ENCODE peak calls at places on chromosomes 4 and X, in nine cellular contexts. U is iris pigment epithelial cell; O is foreskin keratinocyte; Y is A549; Z is thoracic aorta; S is activated CD4-positive, alpha-beta T cell treated with anti-CD3 and anti-CD28 coated beads, Interleukin-2, amount 10 ng/mL, durations not matched to agents 7 days and 5 days; J is T-helper 1 cell; N is small intestine; T is CD14-positive monocyte. E is an unnamed sample.

GRCh38 chr4:147591048-147591577 is 26.1 kb upstream of the TMEM184C start:
- DNase-seq in U (peak), O (no peak), Y (no peak), Z (no peak), S (no peak), J (no peak), N (peak), T (no peak), E (no peak)

GRCh38 chr4:106898621-106899230 is 137.4 kb downstream of the DKK2 start:
- DNase-seq in U (peak), O (peak), Y (peak), Z (no peak), S (peak), J (peak), N (peak), T (no peak), E (peak)

GRCh38 chr4:184064877-184065276 is 152.8 kb downstream of the ENPP6 start:
- DNase-seq in U (no peak), O (no peak), Y (no peak), Z (no peak), S (no peak), J (no peak), N (peak), T (no peak), E (no peak)

GRCh38 chr4:168076989-168077725 is 15.2 kb upstream of the ANXA10 start:
- DNase-seq in U (peak), O (no peak), Y (peak), Z (no peak), S (peak), J (peak), N (peak), T (no peak), E (peak)

GRCh38 chrX:113384628-113385027 is 544.0 kb upstream of the AMOT start:
- DNase-seq in U (peak), O (peak), Y (no peak), Z (peak), S (no peak), J (no peak), N (no peak), T (no peak), E (peak)

GRCh38 chrX:46381630-46382029 is 163.6 kb downstream of the ZNF674 start:
- DNase-seq in U (peak), O (no peak), Y (no peak), Z (no peak), S (peak), J (peak), N (no peak), T (no peak), E (no peak)

GRCh38 chrX:119676949-119677653 is 15.9 kb downstream of the SEPTIN6 start:
- DNase-seq in U (no peak), O (no peak), Y (no peak), Z (no peak), S (no peak), J (no peak), N (no peak), T (no peak), E (no peak)

GRCh38 chr4:24551492-24552330 is 32.6 kb downstream of the DHX15 start:
- DNase-seq in U (peak), O (no peak), Y (no peak), Z (no peak), S (no peak), J (no peak), N (no peak), T (no peak), E (no peak)

GRCh38 chrX:23981222-23981621 is 45.8 kb downstream of the KLHL15 start:
- DNase-seq in U (no peak), O (no peak), Y (no peak), Z (no peak), S (no peak), J (no peak), N (no peak), T (no peak), E (no peak)

GRCh38 chr4:85370400-85371032 is 104.4 kb upstream of the ARHGAP24 start:
- DNase-seq in U (peak), O (peak), Y (no peak), Z (no peak), S (peak), J (peak), N (peak), T (no peak), E (peak)

GRCh38 chrX:7132335-7133035 is 15.0 kb upstream of the STS start:
- DNase-seq in U (peak), O (peak), Y (peak), Z (no peak), S (peak), J (peak), N (peak), T (no peak), E (peak)

GRCh38 chrX:16712116-16712824 is at the start of gene CTPS2:
- DNase-seq in U (peak), O (peak), Y (peak), Z (no peak), S (peak), J (peak), N (peak), T (no peak), E (peak)

GRCh38 chr4:121696140-121696640 is 590 bp downstream of the ANXA5 start:
- DNase-seq in U (peak), O (peak), Y (no peak), Z (peak), S (peak), J (peak), N (peak), T (peak), E (peak)

GRCh38 chr4:113101669-113102068 is 52.2 kb downstream of the ANK2 start:
- DNase-seq in U (peak), O (no peak), Y (no peak), Z (no peak), S (no peak), J (no peak), N (no peak), T (no peak), E (no peak)

GRCh38 chrX:38578152-38578551 is 16.8 kb downstream of the TSPAN7 start:
- DNase-seq in U (no peak), O (no peak), Y (no peak), Z (no peak), S (no peak), J (no peak), N (peak), T (no peak), E (no peak)

GRCh38 chrX:41384041-41384705 is 50.2 kb downstream of the DDX3X start:
- DNase-seq in U (peak), O (peak), Y (no peak), Z (peak), S (peak), J (peak), N (peak), T (peak), E (no peak)

GRCh38 chr4:93228021-93228420 is 600.5 kb upstream of the ATOH1 start:
- DNase-seq in U (no peak), O (no peak), Y (no peak), Z (no peak), S (no peak), J (no peak), N (no peak), T (no peak), E (peak)

GRCh38 chr4:158624889-158625478 is 46.7 kb downstream of the C4orf46 start:
- DNase-seq in U (peak), O (peak), Y (peak), Z (no peak), S (peak), J (peak), N (peak), T (no peak), E (peak)

GRCh38 chr4:2825740-2826139 is 17.9 kb upstream of the ADD1 start:
- DNase-seq in U (no peak), O (no peak), Y (no peak), Z (no peak), S (no peak), J (no peak), N (no peak), T (peak), E (peak)

GRCh38 chrX:109347618-109348017 is 134.3 kb downstream of the GUCY2F start:
- DNase-seq in U (peak), O (peak), Y (no peak), Z (no peak), S (no peak), J (peak), N (no peak), T (no peak), E (no peak)

GRCh38 chrX:70769659-70770232 is 138.8 kb downstream of the TEX11 start:
- DNase-seq in U (peak), O (no peak), Y (peak), Z (no peak), S (no peak), J (no peak), N (peak), T (no peak), E (peak)

GRCh38 chr4:115629270-115629669 is 515.9 kb upstream of the NDST4 start:
- DNase-seq in U (no peak), O (no peak), Y (no peak), Z (no peak), S (no peak), J (no peak), N (no peak), T (no peak), E (no peak)

GRCh38 chrX:115719171-115719570 is 158.2 kb downstream of the PLS3 start:
- DNase-seq in U (no peak), O (no peak), Y (no peak), Z (no peak), S (no peak), J (no peak), N (no peak), T (no peak), E (no peak)